ENCODE peak calls at places on chromosomes 13 and 19, in eight cellular contexts. One of them, this sample, is unnamed.

GRCh38 chr13:23728807-23729206 is 158.6 kb downstream of the TNFRSF19 start:
- DNase-seq in choroid plexus epithelial cell: no peak
- DNase-seq in LNCaP clone FGC: peak
- DNase-seq in AG09319: no peak
- DNase-seq in CD8-positive, alpha-beta T cell: no peak
- DNase-seq in heart left ventricle: no peak
- DNase-seq in ovary: no peak
- DNase-seq in kidney epithelial cell: no peak
- DNase-seq in this sample: no peak

GRCh38 chr13:26694609-26695359 is 65.8 kb downstream of the GPR12 start:
- DNase-seq in choroid plexus epithelial cell: no peak
- DNase-seq in AG09319: no peak
- DNase-seq in kidney epithelial cell: no peak
- DNase-seq in ovary: no peak
- DNase-seq in LNCaP clone FGC: no peak
- DNase-seq in heart left ventricle: no peak
- DNase-seq in CD8-positive, alpha-beta T cell: no peak
- DNase-seq in this sample: no peak

GRCh38 chr13:85659493-85659892 is 139.7 kb downstream of the SLITRK6 start:
- DNase-seq in kidney epithelial cell: no peak
- DNase-seq in CD8-positive, alpha-beta T cell: no peak
- DNase-seq in AG09319: no peak
- DNase-seq in heart left ventricle: no peak
- DNase-seq in ovary: no peak
- DNase-seq in LNCaP clone FGC: no peak
- DNase-seq in choroid plexus epithelial cell: peak
- DNase-seq in this sample: no peak

GRCh38 chr13:112893570-112894422 is 75.2 kb upstream of the MCF2L start:
- DNase-seq in choroid plexus epithelial cell: peak
- DNase-seq in kidney epithelial cell: peak
- DNase-seq in heart left ventricle: no peak
- DNase-seq in AG09319: no peak
- DNase-seq in ovary: peak
- DNase-seq in CD8-positive, alpha-beta T cell: no peak
- DNase-seq in LNCaP clone FGC: no peak
- DNase-seq in this sample: peak

GRCh38 chr19:16153582-16154336 is 10.3 kb downstream of the HSH2D start:
- DNase-seq in choroid plexus epithelial cell: no peak
- DNase-seq in AG09319: no peak
- DNase-seq in CD8-positive, alpha-beta T cell: no peak
- DNase-seq in ovary: no peak
- DNase-seq in LNCaP clone FGC: no peak
- DNase-seq in kidney epithelial cell: no peak
- DNase-seq in heart left ventricle: no peak
- DNase-seq in this sample: no peak

GRCh38 chr13:26785845-26786630 is 25.5 kb upstream of the GPR12 start:
- DNase-seq in kidney epithelial cell: no peak
- DNase-seq in AG09319: no peak
- DNase-seq in CD8-positive, alpha-beta T cell: peak
- DNase-seq in LNCaP clone FGC: no peak
- DNase-seq in ovary: no peak
- DNase-seq in choroid plexus epithelial cell: no peak
- DNase-seq in heart left ventricle: peak
- DNase-seq in this sample: no peak

GRCh38 chr13:99342723-99343315 is 35.6 kb upstream of the GPR183 start:
- DNase-seq in LNCaP clone FGC: no peak
- DNase-seq in heart left ventricle: no peak
- DNase-seq in kidney epithelial cell: no peak
- DNase-seq in choroid plexus epithelial cell: no peak
- DNase-seq in AG09319: no peak
- DNase-seq in ovary: no peak
- DNase-seq in CD8-positive, alpha-beta T cell: no peak
- DNase-seq in this sample: no peak

GRCh38 chr13:44148159-44148929 is 225.3 kb upstream of the SERP2 start:
- DNase-seq in choroid plexus epithelial cell: no peak
- DNase-seq in kidney epithelial cell: no peak
- DNase-seq in LNCaP clone FGC: no peak
- DNase-seq in ovary: no peak
- DNase-seq in heart left ventricle: no peak
- DNase-seq in AG09319: no peak
- DNase-seq in CD8-positive, alpha-beta T cell: no peak
- DNase-seq in this sample: no peak

GRCh38 chr19:54448037-54448773 is 794 bp upstream of the LENG8 start:
- DNase-seq in AG09319: no peak
- DNase-seq in heart left ventricle: peak
- DNase-seq in LNCaP clone FGC: no peak
- DNase-seq in choroid plexus epithelial cell: peak
- DNase-seq in CD8-positive, alpha-beta T cell: peak
- DNase-seq in ovary: peak
- DNase-seq in kidney epithelial cell: no peak
- DNase-seq in this sample: no peak

GRCh38 chr19:5171711-5172110 is 168.9 kb downstream of the PTPRS start:
- DNase-seq in CD8-positive, alpha-beta T cell: no peak
- DNase-seq in AG09319: no peak
- DNase-seq in ovary: no peak
- DNase-seq in choroid plexus epithelial cell: no peak
- DNase-seq in heart left ventricle: no peak
- DNase-seq in LNCaP clone FGC: no peak
- DNase-seq in kidney epithelial cell: no peak
- DNase-seq in this sample: no peak

GRCh38 chr19:50838239-50838638 is 4.9 kb upstream of the KLK15 start:
- DNase-seq in heart left ventricle: no peak
- DNase-seq in LNCaP clone FGC: no peak
- DNase-seq in choroid plexus epithelial cell: peak
- DNase-seq in CD8-positive, alpha-beta T cell: no peak
- DNase-seq in ovary: no peak
- DNase-seq in AG09319: no peak
- DNase-seq in kidney epithelial cell: no peak
- DNase-seq in this sample: peak
- TF ChIP-seq CTCF in heart left ventricle: no peak
- TF ChIP-seq CTCF in LNCaP clone FGC: peak
- TF ChIP-seq CTCF in choroid plexus epithelial cell: peak
- TF ChIP-seq CTCF in CD8-positive, alpha-beta T cell: no peak
- TF ChIP-seq CTCF in ovary: no peak
- TF ChIP-seq CTCF in AG09319: no peak
- TF ChIP-seq CTCF in kidney epithelial cell: peak
- TF ChIP-seq CTCF in this sample: peak

GRCh38 chr19:51365211-51366049 is 758 bp downstream of the ETFB start:
- DNase-seq in CD8-positive, alpha-beta T cell: no peak
- DNase-seq in ovary: no peak
- DNase-seq in kidney epithelial cell: no peak
- DNase-seq in LNCaP clone FGC: no peak
- DNase-seq in heart left ventricle: no peak
- DNase-seq in AG09319: no peak
- DNase-seq in choroid plexus epithelial cell: peak
- DNase-seq in this sample: no peak
- TF ChIP-seq CTCF in CD8-positive, alpha-beta T cell: peak
- TF ChIP-seq CTCF in ovary: no peak
- TF ChIP-seq CTCF in kidney epithelial cell: no peak
- TF ChIP-seq CTCF in LNCaP clone FGC: peak
- TF ChIP-seq CTCF in heart left ventricle: no peak
- TF ChIP-seq CTCF in AG09319: peak
- TF ChIP-seq CTCF in choroid plexus epithelial cell: peak
- TF ChIP-seq CTCF in this sample: no peak

GRCh38 chr19:29478578-29479565 is 46.9 kb upstream of the VSTM2B start:
- DNase-seq in kidney epithelial cell: no peak
- DNase-seq in LNCaP clone FGC: no peak
- DNase-seq in choroid plexus epithelial cell: no peak
- DNase-seq in ovary: no peak
- DNase-seq in AG09319: no peak
- DNase-seq in CD8-positive, alpha-beta T cell: no peak
- DNase-seq in heart left ventricle: no peak
- DNase-seq in this sample: peak
- TF ChIP-seq CTCF in kidney epithelial cell: peak
- TF ChIP-seq CTCF in LNCaP clone FGC: peak
- TF ChIP-seq CTCF in choroid plexus epithelial cell: no peak
- TF ChIP-seq CTCF in ovary: no peak
- TF ChIP-seq CTCF in AG09319: peak
- TF ChIP-seq CTCF in CD8-positive, alpha-beta T cell: no peak
- TF ChIP-seq CTCF in heart left ventricle: peak
- TF ChIP-seq CTCF in this sample: peak

DNA sequence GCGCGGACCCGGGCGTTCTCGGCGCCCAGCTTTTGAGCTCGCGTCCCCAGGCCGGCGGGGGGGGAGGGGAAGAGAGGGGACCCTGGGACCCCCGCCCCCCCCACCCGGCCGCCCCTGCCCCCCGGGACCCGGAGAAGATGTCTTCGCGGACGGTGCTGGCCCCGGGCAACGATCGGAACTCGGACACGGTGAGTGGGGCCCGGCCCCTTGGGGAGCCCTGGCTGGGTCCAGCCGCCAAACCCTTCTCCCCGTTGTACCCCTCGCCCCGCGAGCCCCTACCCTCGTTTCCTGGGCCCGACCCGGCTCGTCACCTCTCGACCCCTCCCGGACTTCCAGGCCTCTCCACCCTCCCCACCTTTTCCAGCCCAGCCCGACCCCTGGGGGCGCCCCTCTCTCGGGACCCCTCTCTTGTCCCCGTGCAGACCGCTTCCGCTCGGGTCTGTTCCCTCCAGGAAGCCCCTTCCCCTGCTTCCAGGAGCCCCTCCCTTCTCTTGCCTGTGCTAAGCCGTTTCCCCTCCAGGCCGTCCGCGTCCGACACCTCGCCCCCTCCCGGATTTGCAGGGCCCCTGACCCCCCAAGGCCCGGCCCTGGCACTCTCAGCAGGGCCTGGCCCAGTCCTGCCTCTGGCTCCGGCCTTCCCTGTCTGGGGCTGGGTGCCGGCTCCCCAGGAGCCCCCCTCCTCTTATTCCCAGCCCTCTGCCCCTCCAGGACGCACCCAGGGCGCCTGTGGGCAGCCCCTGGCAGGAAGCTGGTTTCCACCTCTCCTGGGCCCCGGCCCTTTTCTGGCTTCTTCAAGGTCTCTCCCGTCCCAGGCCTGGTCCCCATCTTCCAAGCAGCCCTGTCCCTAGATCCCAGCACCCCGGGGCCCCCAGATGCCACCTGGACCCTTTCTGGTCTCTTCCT is 632 bp downstream of the MARK4 start:
- DNase-seq in heart left ventricle: no peak
- DNase-seq in choroid plexus epithelial cell: no peak
- DNase-seq in AG09319: no peak
- DNase-seq in LNCaP clone FGC: no peak
- DNase-seq in kidney epithelial cell: no peak
- DNase-seq in CD8-positive, alpha-beta T cell: no peak
- DNase-seq in ovary: peak
- DNase-seq in this sample: peak
- TF ChIP-seq CTCF in heart left ventricle: no peak
- TF ChIP-seq CTCF in choroid plexus epithelial cell: no peak
- TF ChIP-seq CTCF in AG09319: no peak
- TF ChIP-seq CTCF in LNCaP clone FGC: no peak
- TF ChIP-seq CTCF in kidney epithelial cell: no peak
- TF ChIP-seq CTCF in CD8-positive, alpha-beta T cell: no peak
- TF ChIP-seq CTCF in ovary: no peak
- TF ChIP-seq CTCF in this sample: no peak

GRCh38 chr19:13260883-13261653 is 110.9 kb downstream of the IER2 start:
- DNase-seq in heart left ventricle: no peak
- DNase-seq in AG09319: peak
- DNase-seq in choroid plexus epithelial cell: peak
- DNase-seq in kidney epithelial cell: peak
- DNase-seq in LNCaP clone FGC: peak
- DNase-seq in ovary: no peak
- DNase-seq in CD8-positive, alpha-beta T cell: no peak
- DNase-seq in this sample: peak
- TF ChIP-seq CTCF in heart left ventricle: no peak
- TF ChIP-seq CTCF in AG09319: no peak
- TF ChIP-seq CTCF in choroid plexus epithelial cell: peak
- TF ChIP-seq CTCF in kidney epithelial cell: no peak
- TF ChIP-seq CTCF in LNCaP clone FGC: no peak
- TF ChIP-seq CTCF in ovary: no peak
- TF ChIP-seq CTCF in CD8-positive, alpha-beta T cell: no peak
- TF ChIP-seq CTCF in this sample: no peak

This sample was measured in GM20000.